ENCODE peak calls at places on chromosomes 7 and 10, in nine cellular contexts. T is right atrium auricular region; K is brain microvascular endothelial cell; L is CD4-positive, alpha-beta T cell; Q is pancreas; Y is left ventricle myocardium inferior; X is esophagus squamous epithelium; R is lower lobe of right lung; J is adrenal gland. P is an unnamed sample.

GRCh38 chr7:101553771-101554445 is 75.2 kb downstream of the MYL10 start:
- DNase-seq in X (no peak), L (no peak), Y (no peak), J (peak; percentile 10), K (no peak), R (no peak), Q (no peak), T (no peak), P (peak; percentile 79)

GRCh38 chr10:1611936-1612550 is 125.3 kb downstream of the ADARB2 start:
- DNase-seq in L (no peak), T (no peak), X (no peak), R (no peak), Q (no peak), J (no peak), Y (no peak), K (no peak), P (no peak)

GRCh38 chr10:6086375-6087233 is 2.2 kb upstream of the RBM17 start:
- DNase-seq in L (peak; percentile 77), Y (peak; percentile 91), K (peak; percentile 83), X (peak; percentile 39), J (peak; percentile 91), T (peak; percentile 93), R (peak; percentile 92), Q (peak; percentile 94), P (peak; percentile 89)

GRCh38 chr7:945147-945555 is 9.3 kb downstream of the ADAP1 start:
- DNase-seq in K (no peak), Y (no peak), X (no peak), T (no peak), J (no peak), R (peak; percentile 51), L (no peak), Q (peak; percentile 62), P (peak; percentile 76)

GRCh38 chr7:5699951-5700384 is 81.5 kb downstream of the RNF216 start:
- DNase-seq in Y (no peak), K (peak; percentile 25), J (no peak), X (no peak), R (no peak), L (peak; percentile 58), Q (no peak), T (no peak), P (no peak)

GRCh38 chr10:1154531-1154930 is 98.3 kb downstream of the WDR37 start:
- DNase-seq in X (no peak), L (no peak), Y (no peak), Q (no peak), K (no peak), R (no peak), J (no peak), T (peak; percentile 44), P (no peak)

GRCh38 chr7:1061180-1061579 is 16.8 kb downstream of the GPR146 start:
- DNase-seq in Q (peak; percentile 63), X (no peak), R (no peak), K (no peak), J (no peak), T (no peak), Y (no peak), L (no peak), P (no peak)

GRCh38 chr10:21724695-21725371 is 190.8 kb downstream of the MLLT10 start:
- DNase-seq in R (peak; percentile 78), Q (no peak), J (peak; percentile 98), X (peak; percentile 28), K (peak; percentile 100), L (no peak), Y (peak; percentile 83), T (peak; percentile 93), P (peak; percentile 91)

GRCh38 chr10:93333278-93333978 is 148.7 kb downstream of the MYOF start:
- DNase-seq in X (no peak), Y (no peak), K (no peak), Q (no peak), T (no peak), J (no peak), L (no peak), R (no peak), P (no peak)

GRCh38 chr7:114825423-114825951 is 96.4 kb upstream of the MDFIC start:
- DNase-seq in Y (no peak), J (no peak), X (no peak), R (no peak), L (no peak), T (no peak), K (no peak), Q (no peak), P (no peak)

GRCh38 chr7:5591547-5591899 is 167.9 kb upstream of the TNRC18 start:
- DNase-seq in X (no peak), R (no peak), T (no peak), K (peak; percentile 70), J (peak; percentile 78), L (no peak), Q (no peak), Y (no peak), P (peak; percentile 97)

GRCh38 chr7:18829518-18830252 is 287.8 kb downstream of the TWIST1 start:
- DNase-seq in Y (no peak), K (peak; percentile 60), T (no peak), Q (no peak), L (no peak), X (no peak), J (no peak), R (no peak), P (peak; percentile 3)

GRCh38 chr7:21869785-21870402 is 75.8 kb downstream of the CDCA7L start:
- DNase-seq in L (no peak), T (no peak), Y (no peak), R (no peak), Q (no peak), J (no peak), K (peak; percentile 42), X (no peak), P (no peak)

GRCh38 chr7:36600869-36601530 is 123.3 kb downstream of the AOAH start:
- DNase-seq in L (no peak), R (no peak), K (peak; percentile 67), Y (no peak), X (no peak), T (no peak), J (no peak), Q (no peak), P (peak; percentile 62)

GRCh38 chr7:106050002-106050742 is 61.9 kb downstream of the SYPL1 start:
- DNase-seq in R (no peak), J (peak; percentile 48), Q (no peak), K (peak; percentile 6), X (no peak), T (no peak), Y (no peak), L (no peak), P (no peak)

GRCh38 chr10:114367676-114368391 is 36.5 kb downstream of the AFAP1L2 start:
- DNase-seq in J (peak; percentile 20), X (no peak), Y (no peak), K (peak; percentile 72), R (no peak), L (no peak), Q (no peak), T (no peak), P (no peak)

GRCh38 chr10:48444266-48444665 is 137.8 kb downstream of the MAPK8 start:
- DNase-seq in X (no peak), T (peak; percentile 44), Y (no peak), R (no peak), K (peak; percentile 28), J (no peak), Q (no peak), L (no peak), P (peak; percentile 34)

GRCh38 chr10:84837041-84837766 is 508.8 kb downstream of the CCSER2 start:
- DNase-seq in K (no peak), L (no peak), R (no peak), Y (peak; percentile 34), X (no peak), J (no peak), Q (no peak), T (no peak), P (no peak)

GRCh38 chr7:78221961-78222751 is 423.6 kb downstream of the PHTF2 start:
- DNase-seq in K (no peak), L (no peak), J (no peak), X (no peak), Y (no peak), R (no peak), T (no peak), Q (no peak), P (peak; percentile 37)

GRCh38 chr7:78223598-78223997 is 425.0 kb downstream of the PHTF2 start:
- DNase-seq in Y (no peak), K (no peak), R (no peak), J (no peak), T (no peak), Q (no peak), X (no peak), L (no peak), P (no peak)

GRCh38 chr7:78225534-78225933 is 427.0 kb downstream of the PHTF2 start:
- DNase-seq in Q (no peak), J (no peak), R (no peak), T (no peak), Y (no peak), X (no peak), K (no peak), L (no peak), P (no peak)

GRCh38 chr7:78224923-78225322 is 426.4 kb downstream of the PHTF2 start:
- DNase-seq in T (no peak), Y (no peak), X (no peak), J (no peak), Q (no peak), K (no peak), R (no peak), L (no peak), P (no peak)

GRCh38 chr7:78226059-78226658 is 427.6 kb downstream of the PHTF2 start:
- DNase-seq in Y (peak; percentile 19), L (no peak), T (no peak), X (no peak), J (peak; percentile 28), R (no peak), Q (no peak), K (no peak), P (no peak)
- TF ChIP-seq CTCF in Y (peak; percentile 49), L (no peak), T (peak; percentile 38), X (peak; percentile 20), J (no peak), R (peak; percentile 40), Q (no peak), K (peak; percentile 65), P (peak; percentile 63)

GRCh38 chr10:69464401-69464800 is 13.1 kb downstream of the TSPAN15 start:
- DNase-seq in X (no peak), T (no peak), K (no peak), L (no peak), J (no peak), Y (no peak), Q (no peak), R (no peak), P (no peak)
- H3K27ac ChIP-seq in X (peak overlapping the region; percentile 3), T (peak overlapping the region; percentile 60), K (no peak overlapping the region), L (no peak overlapping the region), J (peak overlapping the region; percentile 43), Y (peak overlapping the region; percentile 91), Q (no peak overlapping the region), R (peak overlapping the region; percentile 74), P (no peak overlapping the region)

GRCh38 chr10:57986422-57986821 is 281.3 kb downstream of the IPMK start:
- DNase-seq in X (no peak), J (no peak), R (no peak), L (no peak), Y (no peak), Q (no peak), K (no peak), T (no peak), P (no peak)
- TF ChIP-seq CTCF in X (no peak), J (no peak), R (no peak), L (no peak), Y (no peak), Q (no peak), K (no peak), T (no peak), P (no peak)

DNA sequence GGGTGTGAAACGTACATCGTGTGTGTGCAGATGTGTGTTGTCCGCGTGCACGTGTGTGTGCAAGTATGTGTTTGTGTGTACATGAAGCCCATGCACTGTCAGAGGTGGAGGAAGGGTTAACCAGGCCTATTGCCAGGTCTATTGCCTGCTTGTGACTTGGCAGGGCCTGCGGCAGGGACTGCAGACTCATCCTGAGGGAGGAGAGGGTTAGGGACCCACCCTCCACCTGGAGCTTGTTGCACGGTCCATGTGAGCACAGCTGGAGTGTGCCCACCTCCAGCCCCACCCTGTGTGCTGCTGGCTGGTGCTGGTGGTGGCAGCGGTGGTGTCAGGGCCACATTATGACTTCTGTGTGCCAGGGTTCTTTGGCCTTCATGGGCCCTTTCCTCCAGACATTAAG is 7.1 kb upstream of the AQP1 start:
- DNase-seq in Y (no peak), J (no peak), Q (peak; percentile 40), L (no peak), X (no peak), R (no peak), K (no peak), T (no peak), P (no peak)
- H3K27ac ChIP-seq in Y (peak overlapping the region; percentile 79), J (no peak overlapping the region), Q (peak overlapping the region; percentile 53), L (no peak overlapping the region), X (no peak overlapping the region), R (no peak overlapping the region), K (no peak overlapping the region), T (no peak overlapping the region), P (no peak overlapping the region)